ENCODE peak calls at places on chromosomes 1 and 21, in six cellular contexts. M is AG04450; C is CD4-positive, alpha-beta T cell; W is IMR-90; Y is fibroblast of lung; E is sigmoid colon. K is an unnamed sample.

GRCh38 chr1:33537885-33538284 is 65.4 kb downstream of the ZSCAN20 start:
- DNase-seq in M (no peak), C (no peak), W (no peak), Y (no peak), E (no peak), K (no peak)

GRCh38 chr1:216600730-216601426 is 122.4 kb downstream of the ESRRG start:
- DNase-seq in M (peak), C (no peak), W (peak), Y (peak), E (peak), K (peak)

GRCh38 chr21:42684109-42684916 is 30.9 kb downstream of the PDE9A start:
- DNase-seq in M (no peak), C (peak), W (no peak), Y (no peak), E (peak), K (peak)

GRCh38 chr21:42347601-42348327 is 3.0 kb downstream of the TFF2 start:
- DNase-seq in M (no peak), C (no peak), W (no peak), Y (no peak), E (no peak), K (no peak)

GRCh38 chr1:245031041-245031440 is 123.7 kb upstream of the KIF26B start:
- DNase-seq in M (no peak), C (no peak), W (no peak), Y (no peak), E (no peak), K (no peak)

GRCh38 chr1:205314986-205315618 is 6.4 kb downstream of the NUAK2 start:
- DNase-seq in M (no peak), C (no peak), W (no peak), Y (no peak), E (no peak), K (no peak)

GRCh38 chr1:45526135-45526644 is 4.5 kb upstream of the PRDX1 start:
- DNase-seq in M (no peak), C (no peak), W (no peak), Y (no peak), E (no peak), K (no peak)

GRCh38 chr1:236608930-236609726 is 4.8 kb upstream of the HEATR1 start:
- DNase-seq in M (no peak), C (no peak), W (peak), Y (peak), E (peak), K (peak)

GRCh38 chr1:211334986-211335385 is 8.4 kb downstream of the TRAF5 start:
- DNase-seq in M (no peak), C (no peak), W (peak), Y (no peak), E (no peak), K (no peak)

GRCh38 chr1:55216078-55216477 is 914 bp upstream of the USP24 start:
- DNase-seq in M (no peak), C (no peak), W (no peak), Y (no peak), E (no peak), K (no peak)

GRCh38 chr1:216580538-216581057 is 142.6 kb downstream of the ESRRG start:
- DNase-seq in M (no peak), C (no peak), W (no peak), Y (no peak), E (no peak), K (no peak)

GRCh38 chr1:170929835-170930554 is 5.3 kb upstream of the MROH9 start:
- DNase-seq in M (peak), C (no peak), W (peak), Y (peak), E (no peak), K (peak)

GRCh38 chr1:54565113-54565501 is 17.1 kb downstream of the ACOT11 start:
- DNase-seq in M (no peak), C (no peak), W (no peak), Y (no peak), E (peak), K (peak)

GRCh38 chr1:16209847-16210407 is 2.5 kb downstream of the ARHGEF19 start:
- DNase-seq in M (no peak), C (no peak), W (peak), Y (peak), E (no peak), K (peak)

GRCh38 chr1:158003409-158003805 is 10.0 kb downstream of the KIRREL1 start:
- DNase-seq in M (no peak), C (no peak), W (peak), Y (peak), E (no peak), K (peak)
- H3K27ac ChIP-seq in M (peak), C (no peak), W (peak), Y (peak), E (peak), K (peak)

DNA sequence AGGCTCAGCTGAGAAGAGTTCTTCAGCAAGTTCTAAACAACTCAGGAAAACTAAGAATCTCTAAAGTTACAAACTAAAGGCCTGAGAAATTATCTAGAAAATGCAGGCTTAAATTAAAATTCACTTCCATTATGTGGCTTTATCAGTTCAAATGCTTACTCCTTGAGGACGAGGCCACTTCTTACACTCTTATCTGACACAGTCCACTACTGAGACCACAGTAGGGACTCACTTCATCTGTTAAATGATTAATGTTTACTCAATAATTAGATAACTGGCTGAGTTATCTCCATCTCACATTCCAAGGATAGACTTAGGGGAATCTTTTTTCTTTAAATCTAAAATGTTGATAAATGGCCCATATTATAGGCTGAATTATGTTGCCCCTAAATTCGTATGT is 1.6 kb downstream of the C1orf141 start:
- DNase-seq in M (no peak), C (no peak), W (no peak), Y (no peak), E (no peak), K (no peak)
- TF ChIP-seq CTCF in M (no peak), C (no peak), W (no peak), Y (no peak), E (no peak), K (no peak)

GRCh38 chr1:93749894-93750301 is 68.3 kb upstream of the BCAR3 start:
- DNase-seq in M (no peak), C (no peak), W (no peak), Y (no peak), E (no peak), K (no peak)
- H3K27ac ChIP-seq in M (no peak), C (no peak), W (no peak), Y (no peak), E (no peak), K (no peak)

GRCh38 chr1:153968972-153969371 is 1.3 kb downstream of the CREB3L4 start:
- DNase-seq in M (no peak), C (no peak), W (no peak), Y (no peak), E (no peak), K (no peak)

GRCh38 chr1:153968400-153968799 is 698 bp downstream of the CREB3L4 start:
- DNase-seq in M (no peak), C (no peak), W (no peak), Y (no peak), E (peak), K (peak)

GRCh38 chr1:153970346-153970745 is 2.6 kb downstream of the CREB3L4 start:
- DNase-seq in M (no peak), C (no peak), W (no peak), Y (no peak), E (no peak), K (no peak)

GRCh38 chr1:153968000-153968363 is 280 bp downstream of the CREB3L4 start:
- DNase-seq in M (no peak), C (no peak), W (no peak), Y (no peak), E (no peak), K (no peak)

DNA sequence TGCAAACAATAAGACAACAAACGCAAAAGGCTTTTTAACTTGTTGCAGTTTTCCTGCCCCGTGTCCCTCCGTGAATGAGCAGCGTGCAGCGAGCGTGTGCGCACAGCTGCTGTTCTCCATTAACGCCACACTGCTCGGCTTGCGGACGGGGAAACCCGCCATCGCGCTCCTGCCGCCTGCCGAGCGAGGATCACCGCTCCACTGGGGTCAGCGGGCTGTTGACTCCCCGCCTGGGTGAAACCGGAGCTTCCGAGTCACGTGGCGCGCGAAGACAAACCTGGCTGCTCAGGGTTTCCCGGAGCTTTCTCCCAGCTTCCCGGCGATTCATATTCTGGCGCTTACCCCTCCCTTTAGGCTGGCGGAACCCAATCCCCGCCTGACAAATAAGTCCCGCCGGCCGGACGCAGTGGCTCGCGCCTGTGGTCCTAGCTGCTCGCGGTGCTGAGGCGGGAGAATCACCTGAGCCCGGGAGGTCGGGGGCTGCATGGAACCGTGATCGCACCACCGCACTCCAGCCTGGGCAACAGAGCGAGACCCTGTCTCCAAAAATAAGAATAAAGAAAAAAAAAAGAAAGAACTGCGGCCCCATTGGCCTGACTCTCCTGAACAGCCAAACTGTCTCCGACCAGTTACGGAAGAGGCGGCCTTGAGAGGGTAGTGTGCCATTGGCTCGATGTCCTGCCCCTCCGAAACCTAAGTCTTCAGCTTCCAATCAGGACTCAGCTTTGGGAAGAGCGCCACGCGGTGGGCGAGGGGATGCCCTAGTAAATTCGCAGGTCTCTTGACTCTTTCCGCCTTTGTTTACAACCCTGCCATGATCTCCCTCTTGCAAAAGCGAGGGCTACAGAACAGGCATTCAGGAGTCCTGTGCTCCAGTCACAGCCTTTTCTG is at the start of gene CREB3L4:
- DNase-seq in M (peak), C (peak), W (peak), Y (peak), E (peak), K (peak)
- TF ChIP-seq CTCF in M (peak), C (peak), W (peak), Y (peak), E (no peak), K (peak)

GRCh38 chr1:28295936-28296335 is 32.9 kb upstream of the MED18 start:
- DNase-seq in M (no peak), C (no peak), W (no peak), Y (no peak), E (no peak), K (no peak)
- H3K27ac ChIP-seq in M (no peak), C (no peak), W (no peak), Y (no peak), E (no peak), K (no peak)

GRCh38 chr1:160105155-160105554 is 6.7 kb upstream of the IGSF8 start:
- DNase-seq in M (no peak), C (no peak), W (no peak), Y (no peak), E (no peak), K (no peak)

GRCh38 chr1:160107512-160107911 is 8.0 kb upstream of the ATP1A2 start:
- DNase-seq in M (no peak), C (no peak), W (no peak), Y (no peak), E (no peak), K (no peak)

GRCh38 chr1:160109686-160110085 is 5.9 kb upstream of the ATP1A2 start:
- DNase-seq in M (no peak), C (no peak), W (no peak), Y (no peak), E (no peak), K (no peak)

GRCh38 chr1:160112370-160112769 is 3.2 kb upstream of the ATP1A2 start:
- DNase-seq in M (no peak), C (no peak), W (no peak), Y (no peak), E (no peak), K (peak)

GRCh38 chr1:160108888-160109662 is 6.5 kb upstream of the ATP1A2 start:
- DNase-seq in M (no peak), C (no peak), W (peak), Y (peak), E (no peak), K (peak)
- TF ChIP-seq CTCF in M (peak), C (peak), W (peak), Y (peak), E (no peak), K (peak)